ENCODE peak calls at places on chromosomes 7 and 10, in six cellular contexts. I is HCT116, S is stomach, N is adrenal gland, P is uterus, Y is endothelial cell of umbilical vein. A is an unnamed sample.

GRCh38 chr7:149622444-149623210 is 125.0 kb upstream of the ZNF746 start:
- DNase-seq in I (no peak), S (no peak), N (no peak), P (no peak), Y (no peak), A (no peak)

GRCh38 chr10:86264481-86265231 is 101.9 kb downstream of the GRID1 start:
- DNase-seq in I (no peak), S (peak; percentile 17), N (peak; percentile 15), P (peak; percentile 8), Y (no peak), A (no peak)

GRCh38 chr7:135939-136338 is 56.4 kb upstream of the FAM20C start:
- DNase-seq in I (no peak), S (no peak), N (no peak), P (no peak), Y (no peak), A (no peak)

GRCh38 chr7:128725524-128725923 is 13.6 kb upstream of the CALU start:
- DNase-seq in I (no peak), S (no peak), N (no peak), P (no peak), Y (no peak), A (no peak)

GRCh38 chr7:40959955-40960354 is 742.9 kb downstream of the INHBA start:
- DNase-seq in I (no peak), S (no peak), N (no peak), P (no peak), Y (no peak), A (no peak)

GRCh38 chr10:51879238-51879637 is 179.8 kb upstream of the CSTF2T start:
- DNase-seq in I (no peak), S (no peak), N (no peak), P (peak; percentile 21), Y (peak; percentile 85), A (no peak)

GRCh38 chr7:135499818-135500217 is 10.1 kb downstream of the CNOT4 start:
- DNase-seq in I (no peak), S (no peak), N (no peak), P (no peak), Y (no peak), A (no peak)

GRCh38 chr10:109183366-109183765 is 739.9 kb downstream of the XPNPEP1 start:
- DNase-seq in I (no peak), S (no peak), N (no peak), P (no peak), Y (no peak), A (no peak)

GRCh38 chr7:127976056-127976455 is 55.2 kb downstream of the LRRC4 start:
- DNase-seq in I (no peak), S (peak; percentile 75), N (no peak), P (no peak), Y (no peak), A (no peak)

GRCh38 chr10:31186225-31187010 is 132.6 kb upstream of the ZEB1 start:
- DNase-seq in I (peak; percentile 7), S (no peak), N (no peak), P (no peak), Y (peak; percentile 65), A (no peak)

GRCh38 chr7:53306846-53307245 is 271.4 kb downstream of the POM121L12 start:
- DNase-seq in I (no peak), S (no peak), N (no peak), P (no peak), Y (no peak), A (no peak)

GRCh38 chr7:53303781-53304180 is 268.3 kb downstream of the POM121L12 start:
- DNase-seq in I (no peak), S (no peak), N (no peak), P (no peak), Y (no peak), A (no peak)

DNA sequence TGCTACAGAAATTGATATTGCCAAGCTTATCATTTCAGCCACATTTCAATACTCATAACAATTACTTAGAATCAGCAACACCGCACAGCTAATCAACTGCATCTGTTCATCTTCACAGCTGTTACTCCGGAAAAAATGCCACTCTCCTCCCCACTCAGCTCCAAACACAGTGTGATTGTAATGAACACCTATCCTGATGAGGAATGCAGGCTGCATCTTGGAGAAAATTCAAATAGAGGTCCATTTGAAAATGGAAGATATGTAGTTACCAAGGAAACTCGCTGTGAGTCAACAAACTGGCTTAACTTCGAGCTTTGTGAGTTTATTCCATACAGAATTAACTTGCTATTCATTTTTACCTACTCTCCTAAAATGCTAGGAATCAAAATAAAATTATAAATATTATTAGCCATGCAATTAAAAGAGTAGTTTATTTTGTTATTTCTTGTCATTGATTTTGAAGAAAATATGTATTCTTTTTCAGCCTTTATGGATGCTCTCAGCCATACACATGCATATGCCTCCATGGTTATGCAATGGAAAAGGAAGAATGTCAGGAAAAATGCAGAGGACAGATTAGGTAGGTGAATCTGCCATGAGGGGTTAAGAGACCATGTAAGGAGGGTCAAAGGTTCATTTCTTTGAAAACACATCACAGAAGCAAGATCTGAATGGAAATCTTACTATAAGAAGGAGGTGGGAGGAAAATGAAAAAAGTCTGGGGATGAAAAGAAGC is 267.2 kb downstream of the POM121L12 start:
- DNase-seq in I (no peak), S (no peak), N (no peak), P (no peak), Y (no peak), A (no peak)
- TF ChIP-seq POLR2A in I (no peak), S (no peak), N (no peak), P (no peak), Y (no peak), A (no peak)

GRCh38 chr7:32809871-32810270 is 81.7 kb downstream of the KBTBD2 start:
- DNase-seq in I (no peak), S (no peak), N (no peak), P (no peak), Y (no peak), A (no peak)
- TF ChIP-seq POLR2A in I (no peak), S (no peak), N (no peak), P (no peak), Y (no peak), A (no peak)

GRCh38 chr7:101124376-101125056 is 2.4 kb upstream of the SERPINE1 start:
- DNase-seq in I (no peak), S (no peak), N (no peak), P (no peak), Y (peak; percentile 88), A (no peak)

GRCh38 chr7:101123703-101124068 is 3.2 kb upstream of the SERPINE1 start:
- DNase-seq in I (no peak), S (no peak), N (no peak), P (no peak), Y (no peak), A (no peak)

GRCh38 chr7:101120315-101120714 is 6.6 kb upstream of the SERPINE1 start:
- DNase-seq in I (no peak), S (no peak), N (no peak), P (no peak), Y (no peak), A (no peak)

GRCh38 chr7:101122933-101123702 is 3.8 kb upstream of the SERPINE1 start:
- DNase-seq in I (no peak), S (no peak), N (no peak), P (no peak), Y (no peak), A (no peak)

GRCh38 chr7:101121996-101122932 is 4.6 kb upstream of the SERPINE1 start:
- DNase-seq in I (peak; percentile 63), S (peak; percentile 40), N (peak; percentile 78), P (peak; percentile 92), Y (peak; percentile 96), A (peak; percentile 76)
- TF ChIP-seq POLR2A in I (no peak), S (no peak), N (peak; percentile 25), P (peak; percentile 68), Y (no peak), A (no peak)

GRCh38 chr7:100739934-100740333 is 6.5 kb downstream of the ZAN start:
- DNase-seq in I (no peak), S (no peak), N (no peak), P (no peak), Y (no peak), A (no peak)

GRCh38 chr7:100744605-100745004 is 11.2 kb downstream of the ZAN start:
- DNase-seq in I (no peak), S (no peak), N (no peak), P (no peak), Y (no peak), A (no peak)

DNA sequence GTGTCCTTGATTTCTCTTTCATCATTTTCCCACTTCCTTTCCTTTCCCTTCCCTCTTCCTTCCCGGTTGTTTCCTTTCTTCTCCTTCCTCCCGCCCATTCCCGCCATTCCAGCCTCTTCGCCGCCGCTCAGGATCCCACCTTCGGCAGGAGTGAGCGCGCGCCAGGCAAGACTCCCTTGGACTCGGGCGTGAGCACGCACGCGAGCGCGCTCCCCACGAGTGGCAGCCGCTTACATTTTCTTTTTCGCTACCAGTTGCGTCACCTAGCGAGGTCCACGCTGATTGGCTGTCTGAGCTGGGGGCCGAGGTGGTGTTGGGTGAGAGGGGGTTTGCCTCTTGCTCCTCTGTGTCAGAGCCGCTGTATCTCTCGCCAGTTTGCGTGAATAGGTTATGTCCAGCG is 11.8 kb downstream of the ZAN start:
- DNase-seq in I (peak; percentile 46), S (peak; percentile 25), N (peak; percentile 46), P (peak; percentile 67), Y (peak; percentile 49), A (no peak)
- TF ChIP-seq POLR2A in I (peak; percentile 50), S (no peak), N (no peak), P (no peak), Y (no peak), A (peak; percentile 56)

GRCh38 chr7:139359366-139360209 is at the start of gene LUC7L2:
- DNase-seq in I (peak; percentile 95), S (peak; percentile 100), N (peak; percentile 100), P (peak; percentile 100), Y (peak; percentile 99), A (peak; percentile 80)

GRCh38 chr7:139361523-139361922 is 1.8 kb downstream of the LUC7L2 start:
- DNase-seq in I (no peak), S (no peak), N (no peak), P (no peak), Y (peak; percentile 18), A (no peak)

GRCh38 chr7:139360948-139361307 is 1.2 kb downstream of the LUC7L2 start:
- DNase-seq in I (no peak), S (no peak), N (no peak), P (no peak), Y (no peak), A (no peak)

GRCh38 chr7:139358541-139359365 is 941 bp upstream of the LUC7L2 start:
- DNase-seq in I (peak; percentile 40), S (no peak), N (no peak), P (no peak), Y (peak; percentile 47), A (no peak)

GRCh38 chr7:139360210-139360947 is 685 bp downstream of the LUC7L2 start:
- DNase-seq in I (peak; percentile 87), S (peak; percentile 97), N (peak; percentile 98), P (peak; percentile 97), Y (peak; percentile 96), A (peak; percentile 69)
- TF ChIP-seq POLR2A in I (peak; percentile 35), S (peak; percentile 52), N (no peak), P (peak; percentile 82), Y (peak; percentile 64), A (peak; percentile 48)

GRCh38 chr7:44720301-44720700 is 28.3 kb upstream of the ZMIZ2 start:
- DNase-seq in I (no peak), S (no peak), N (no peak), P (no peak), Y (no peak), A (no peak)
- TF ChIP-seq POLR2A in I (no peak), S (no peak), N (no peak), P (no peak), Y (no peak), A (no peak)